ENCODE peak calls at places on chromosomes 3 and 15, in six cellular contexts. One of them, this sample, is unnamed.

GRCh38 chr3:195162033-195162669 is 108.8 kb downstream of the XXYLT1 start:
- DNase-seq in mesendoderm: no peak
- DNase-seq in myocyte: no peak
- DNase-seq in fibroblast of mammary gland: no peak
- DNase-seq in neural progenitor cell: no peak
- DNase-seq in activated T-helper 1 cell treated with anti-CD3 and anti-CD28 coated beads, Interleukin-2, amount 50 U/mL, for 16 hours: no peak
- DNase-seq in this sample: no peak

GRCh38 chr3:42544492-42545283 is 37.1 kb downstream of the SEC22C start:
- DNase-seq in myocyte: peak
- DNase-seq in activated T-helper 1 cell treated with anti-CD3 and anti-CD28 coated beads, Interleukin-2, amount 50 U/mL, for 16 hours: no peak
- DNase-seq in mesendoderm: no peak
- DNase-seq in neural progenitor cell: no peak
- DNase-seq in fibroblast of mammary gland: no peak
- DNase-seq in this sample: no peak

GRCh38 chr3:194129581-194130133 is 6.3 kb upstream of the HES1 start:
- DNase-seq in fibroblast of mammary gland: peak
- DNase-seq in mesendoderm: peak
- DNase-seq in activated T-helper 1 cell treated with anti-CD3 and anti-CD28 coated beads, Interleukin-2, amount 50 U/mL, for 16 hours: no peak
- DNase-seq in neural progenitor cell: peak
- DNase-seq in myocyte: no peak
- DNase-seq in this sample: no peak

GRCh38 chr3:71581981-71582611 is 1.4 kb downstream of the FOXP1 start:
- DNase-seq in fibroblast of mammary gland: no peak
- DNase-seq in neural progenitor cell: peak
- DNase-seq in activated T-helper 1 cell treated with anti-CD3 and anti-CD28 coated beads, Interleukin-2, amount 50 U/mL, for 16 hours: no peak
- DNase-seq in myocyte: peak
- DNase-seq in mesendoderm: peak
- DNase-seq in this sample: no peak

GRCh38 chr3:110995461-110996226 is 76.0 kb upstream of the NECTIN3 start:
- DNase-seq in fibroblast of mammary gland: peak
- DNase-seq in mesendoderm: no peak
- DNase-seq in myocyte: no peak
- DNase-seq in activated T-helper 1 cell treated with anti-CD3 and anti-CD28 coated beads, Interleukin-2, amount 50 U/mL, for 16 hours: no peak
- DNase-seq in neural progenitor cell: no peak
- DNase-seq in this sample: peak

GRCh38 chr3:62149962-62150361 is 223.4 kb downstream of the FEZF2 start:
- DNase-seq in neural progenitor cell: no peak
- DNase-seq in activated T-helper 1 cell treated with anti-CD3 and anti-CD28 coated beads, Interleukin-2, amount 50 U/mL, for 16 hours: no peak
- DNase-seq in mesendoderm: no peak
- DNase-seq in fibroblast of mammary gland: peak
- DNase-seq in myocyte: peak
- DNase-seq in this sample: peak

GRCh38 chr15:42716125-42716524 is 20.8 kb downstream of the CDAN1 start:
- DNase-seq in neural progenitor cell: no peak
- DNase-seq in fibroblast of mammary gland: no peak
- DNase-seq in mesendoderm: no peak
- DNase-seq in activated T-helper 1 cell treated with anti-CD3 and anti-CD28 coated beads, Interleukin-2, amount 50 U/mL, for 16 hours: no peak
- DNase-seq in myocyte: no peak
- DNase-seq in this sample: no peak

GRCh38 chr15:48644498-48644826 is 1.0 kb downstream of the FBN1 start:
- DNase-seq in myocyte: peak
- DNase-seq in mesendoderm: peak
- DNase-seq in fibroblast of mammary gland: peak
- DNase-seq in activated T-helper 1 cell treated with anti-CD3 and anti-CD28 coated beads, Interleukin-2, amount 50 U/mL, for 16 hours: no peak
- DNase-seq in neural progenitor cell: no peak
- DNase-seq in this sample: peak

GRCh38 chr3:146161725-146162047 is 702 bp upstream of the PLOD2 start:
- DNase-seq in fibroblast of mammary gland: peak
- DNase-seq in mesendoderm: peak
- DNase-seq in myocyte: no peak
- DNase-seq in activated T-helper 1 cell treated with anti-CD3 and anti-CD28 coated beads, Interleukin-2, amount 50 U/mL, for 16 hours: no peak
- DNase-seq in neural progenitor cell: peak
- DNase-seq in this sample: peak

GRCh38 chr15:36798789-36799188 is 219.4 kb downstream of the CDIN1 start:
- DNase-seq in myocyte: no peak
- DNase-seq in mesendoderm: no peak
- DNase-seq in fibroblast of mammary gland: no peak
- DNase-seq in activated T-helper 1 cell treated with anti-CD3 and anti-CD28 coated beads, Interleukin-2, amount 50 U/mL, for 16 hours: no peak
- DNase-seq in neural progenitor cell: no peak
- DNase-seq in this sample: no peak

GRCh38 chr3:43770426-43771103 is 79.8 kb downstream of the ABHD5 start:
- DNase-seq in neural progenitor cell: no peak
- DNase-seq in mesendoderm: no peak
- DNase-seq in fibroblast of mammary gland: peak
- DNase-seq in activated T-helper 1 cell treated with anti-CD3 and anti-CD28 coated beads, Interleukin-2, amount 50 U/mL, for 16 hours: no peak
- DNase-seq in myocyte: peak
- DNase-seq in this sample: peak

GRCh38 chr15:78641876-78642275 is 866 bp upstream of the CHRNB4 start:
- DNase-seq in fibroblast of mammary gland: no peak
- DNase-seq in neural progenitor cell: no peak
- DNase-seq in myocyte: no peak
- DNase-seq in mesendoderm: no peak
- DNase-seq in activated T-helper 1 cell treated with anti-CD3 and anti-CD28 coated beads, Interleukin-2, amount 50 U/mL, for 16 hours: no peak
- DNase-seq in this sample: no peak

GRCh38 chr3:97009427-97010019 is 195.1 kb downstream of the EPHA6 start:
- DNase-seq in myocyte: no peak
- DNase-seq in neural progenitor cell: peak
- DNase-seq in activated T-helper 1 cell treated with anti-CD3 and anti-CD28 coated beads, Interleukin-2, amount 50 U/mL, for 16 hours: no peak
- DNase-seq in mesendoderm: peak
- DNase-seq in fibroblast of mammary gland: no peak
- DNase-seq in this sample: no peak

GRCh38 chr15:71916834-71917233 is 106.5 kb downstream of the NR2E3 start:
- DNase-seq in activated T-helper 1 cell treated with anti-CD3 and anti-CD28 coated beads, Interleukin-2, amount 50 U/mL, for 16 hours: no peak
- DNase-seq in fibroblast of mammary gland: no peak
- DNase-seq in myocyte: peak
- DNase-seq in neural progenitor cell: no peak
- DNase-seq in mesendoderm: no peak
- DNase-seq in this sample: no peak

GRCh38 chr3:101518421-101518871 is 5.4 kb upstream of the SENP7 start:
- DNase-seq in mesendoderm: peak
- DNase-seq in neural progenitor cell: no peak
- DNase-seq in activated T-helper 1 cell treated with anti-CD3 and anti-CD28 coated beads, Interleukin-2, amount 50 U/mL, for 16 hours: no peak
- DNase-seq in myocyte: peak
- DNase-seq in fibroblast of mammary gland: peak
- DNase-seq in this sample: peak

GRCh38 chr3:3531476-3531875 is 267.8 kb upstream of the LRRN1 start:
- DNase-seq in mesendoderm: no peak
- DNase-seq in activated T-helper 1 cell treated with anti-CD3 and anti-CD28 coated beads, Interleukin-2, amount 50 U/mL, for 16 hours: no peak
- DNase-seq in fibroblast of mammary gland: no peak
- DNase-seq in myocyte: no peak
- DNase-seq in neural progenitor cell: no peak
- DNase-seq in this sample: no peak

GRCh38 chr3:168040624-168041208 is 55.0 kb downstream of the GOLIM4 start:
- DNase-seq in neural progenitor cell: peak
- DNase-seq in mesendoderm: peak
- DNase-seq in myocyte: peak
- DNase-seq in fibroblast of mammary gland: peak
- DNase-seq in activated T-helper 1 cell treated with anti-CD3 and anti-CD28 coated beads, Interleukin-2, amount 50 U/mL, for 16 hours: no peak
- DNase-seq in this sample: peak

GRCh38 chr3:108420926-108421325 is 89.5 kb downstream of the MYH15 start:
- DNase-seq in neural progenitor cell: no peak
- DNase-seq in fibroblast of mammary gland: peak
- DNase-seq in activated T-helper 1 cell treated with anti-CD3 and anti-CD28 coated beads, Interleukin-2, amount 50 U/mL, for 16 hours: no peak
- DNase-seq in mesendoderm: no peak
- DNase-seq in myocyte: peak
- DNase-seq in this sample: peak